ENCODE peak calls at places on chromosomes 11 and 22, in four cellular contexts. N is T-helper 2 cell, J is GM20000, G is HCT116. M is an unnamed sample.

GRCh38 chr11:69892237-69892985 is 73.2 kb upstream of the FGF3 start:
- DNase-seq in N (no peak), J (no peak), G (no peak), M (no peak)

GRCh38 chr22:40463017-40463631 is 92.7 kb downstream of the SGSM3 start:
- DNase-seq in N (peak), J (peak), G (no peak), M (peak)

GRCh38 chr11:86388198-86388597 is 13.5 kb downstream of the CCDC81 start:
- DNase-seq in N (no peak), J (no peak), G (no peak), M (no peak)

GRCh38 chr11:79396674-79397073 is 44.2 kb downstream of the TENM4 start:
- DNase-seq in N (no peak), J (no peak), G (no peak), M (no peak)

GRCh38 chr11:399731-400211 is 5.8 kb downstream of the PKP3 start:
- DNase-seq in N (no peak), J (no peak), G (no peak), M (no peak)

GRCh38 chr11:43582837-43583462 is 97.6 kb upstream of the HSD17B12 start:
- DNase-seq in N (no peak), J (no peak), G (no peak), M (no peak)

GRCh38 chr22:23110922-23111527 is 30.8 kb downstream of the RSPH14 start:
- DNase-seq in N (no peak), J (no peak), G (no peak), M (no peak)

GRCh38 chr11:78841451-78842060 is 266.9 kb upstream of the NARS2 start:
- DNase-seq in N (no peak), J (no peak), G (no peak), M (no peak)

GRCh38 chr11:13644997-13645667 is 23.3 kb upstream of the FAR1 start:
- DNase-seq in N (no peak), J (no peak), G (no peak), M (no peak)

GRCh38 chr22:44410396-44411056 is 87.5 kb downstream of the RTL6 start:
- DNase-seq in N (no peak), J (no peak), G (no peak), M (no peak)

GRCh38 chr11:125494601-125494986 is 1.5 kb downstream of the FEZ1 start:
- DNase-seq in N (no peak), J (peak), G (no peak), M (no peak)

GRCh38 chr11:130504317-130504716 is 55.9 kb downstream of the ADAMTS15 start:
- DNase-seq in N (no peak), J (no peak), G (no peak), M (no peak)

GRCh38 chr22:41215926-41216325 is 10.8 kb downstream of the L3MBTL2 start:
- DNase-seq in N (no peak), J (no peak), G (no peak), M (no peak)

GRCh38 chr11:33987975-33988580 is 63.5 kb upstream of the CAPRIN1 start:
- DNase-seq in N (peak), J (peak), G (peak), M (peak)

GRCh38 chr11:79439430-79439892 is 1.4 kb downstream of the TENM4 start:
- DNase-seq in N (no peak), J (peak), G (no peak), M (no peak)

GRCh38 chr11:34840736-34841386 is 75.3 kb downstream of the APIP start:
- DNase-seq in N (peak), J (peak), G (peak), M (peak)

GRCh38 chr22:17580461-17581031 is 17.2 kb downstream of the SLC25A18 start:
- DNase-seq in N (no peak), J (no peak), G (no peak), M (no peak)

GRCh38 chr11:75400110-75400865 is 970 bp downstream of the RPS3 start:
- DNase-seq in N (peak), J (no peak), G (no peak), M (peak)

GRCh38 chr11:77118971-77119370 is 9.1 kb upstream of the MYO7A start:
- DNase-seq in N (no peak), J (no peak), G (no peak), M (no peak)

GRCh38 chr22:31752096-31752847 is 1.5 kb upstream of the DEPDC5 start:
- DNase-seq in N (no peak), J (no peak), G (no peak), M (no peak)

GRCh38 chr11:1053121-1053901 is 16.8 kb upstream of the MUC6 start:
- DNase-seq in N (no peak), J (no peak), G (no peak), M (no peak)

GRCh38 chr11:45806937-45807791 is 2.2 kb downstream of the SLC35C1 start:
- DNase-seq in N (no peak), J (no peak), G (no peak), M (no peak)

GRCh38 chr11:316891-317291 is 3.1 kb downstream of the IFITM1 start:
- DNase-seq in N (peak), J (no peak), G (no peak), M (no peak)